ENCODE peak calls at places on chromosomes 13 and 19, in five cellular contexts. R is stomach, U is A549, Y is heart right ventricle, L is left ventricle myocardium inferior. X is an unnamed sample. For H3K9me3, the result is how much of the 10 kb centered on the place peaks cover.

GRCh38 chr19:750640-751423 is at the start of gene MISP:
- DNase-seq in Y (no peak), L (no peak), U (peak), R (peak), X (no peak)

GRCh38 chr19:245457-245856 is 45.7 kb downstream of the PLPP2 start:
- DNase-seq in R (no peak), Y (no peak), U (no peak), L (no peak), X (no peak)

GRCh38 chr13:109743706-109744453 is 42.5 kb downstream of the IRS2 start:
- DNase-seq in R (no peak), U (peak), Y (no peak), L (no peak), X (no peak)

GRCh38 chr19:4639531-4640246 is 373 bp downstream of the TNFAIP8L1 start:
- DNase-seq in U (no peak), Y (peak), L (no peak), R (no peak), X (peak)

GRCh38 chr13:100597253-100597652 is 8.7 kb upstream of the GGACT start:
- DNase-seq in Y (no peak), L (no peak), R (no peak), U (no peak), X (no peak)

GRCh38 chr13:110119943-110120905 is 186.7 kb downstream of the COL4A1 start:
- DNase-seq in Y (no peak), U (peak), L (no peak), R (no peak), X (no peak)

GRCh38 chr19:22144394-22144793 is 52.4 kb downstream of the ZNF676 start:
- DNase-seq in Y (no peak), U (peak), R (no peak), L (no peak), X (peak)

GRCh38 chr13:47294691-47295090 is 397.8 kb upstream of the HTR2A start:
- DNase-seq in L (no peak), R (no peak), U (no peak), Y (no peak), X (no peak)

GRCh38 chr13:78183737-78184136 is 265.1 kb upstream of the EDNRB start:
- DNase-seq in R (no peak), L (no peak), Y (no peak), U (no peak), X (no peak)

GRCh38 chr13:108154421-108154858 is 60.9 kb downstream of the LIG4 start:
- DNase-seq in L (no peak), U (peak), R (peak), Y (no peak), X (no peak)

GRCh38 chr13:111409413-111409812 is 89.0 kb downstream of the TEX29 start:
- DNase-seq in L (no peak), R (no peak), Y (no peak), U (no peak), X (no peak)

GRCh38 chr13:100454876-100455275 is 133.7 kb downstream of the GGACT start:
- DNase-seq in R (no peak), L (no peak), Y (no peak), U (no peak), X (peak)

GRCh38 chr19:4474504-4475136 is 2.5 kb downstream of the HDGFL2 start:
- DNase-seq in Y (no peak), L (no peak), R (no peak), U (no peak), X (peak)

GRCh38 chr13:114228176-114228575 is 6.5 kb upstream of the CDC16 start:
- DNase-seq in R (no peak), Y (no peak), L (no peak), U (no peak), X (no peak)

GRCh38 chr19:17625980-17626379 is 62.2 kb downstream of the UNC13A start:
- DNase-seq in Y (no peak), L (no peak), R (no peak), U (no peak), X (no peak)

GRCh38 chr13:71046360-71047079 is 820.5 kb downstream of the DACH1 start:
- DNase-seq in U (no peak), R (no peak), L (no peak), Y (no peak), X (no peak)
- H3K4me3 ChIP-seq in U (no peak), R (no peak), L (no peak), Y (no peak), X (no peak)

GRCh38 chr13:40874138-40874776 is 84.8 kb downstream of the SLC25A15 start:
- DNase-seq in R (no peak), Y (no peak), U (no peak), L (no peak), X (no peak)

GRCh38 chr13:40876020-40876738 is 86.8 kb downstream of the SLC25A15 start:
- DNase-seq in U (no peak), R (no peak), L (no peak), Y (no peak), X (no peak)

GRCh38 chr13:40875583-40875982 is 86.2 kb downstream of the SLC25A15 start:
- DNase-seq in Y (no peak), L (no peak), U (no peak), R (no peak), X (no peak)

GRCh38 chr13:40878321-40878720 is 88.9 kb downstream of the SLC25A15 start:
- DNase-seq in R (no peak), U (no peak), L (no peak), Y (no peak), X (no peak)

GRCh38 chr13:40875048-40875447 is 85.6 kb downstream of the SLC25A15 start:
- DNase-seq in Y (no peak), L (no peak), U (no peak), R (no peak), X (no peak)
- H3K9me3 ChIP-seq in Y (half or more), L (half or more), U (under half), R (half or more), X (under half)

DNA sequence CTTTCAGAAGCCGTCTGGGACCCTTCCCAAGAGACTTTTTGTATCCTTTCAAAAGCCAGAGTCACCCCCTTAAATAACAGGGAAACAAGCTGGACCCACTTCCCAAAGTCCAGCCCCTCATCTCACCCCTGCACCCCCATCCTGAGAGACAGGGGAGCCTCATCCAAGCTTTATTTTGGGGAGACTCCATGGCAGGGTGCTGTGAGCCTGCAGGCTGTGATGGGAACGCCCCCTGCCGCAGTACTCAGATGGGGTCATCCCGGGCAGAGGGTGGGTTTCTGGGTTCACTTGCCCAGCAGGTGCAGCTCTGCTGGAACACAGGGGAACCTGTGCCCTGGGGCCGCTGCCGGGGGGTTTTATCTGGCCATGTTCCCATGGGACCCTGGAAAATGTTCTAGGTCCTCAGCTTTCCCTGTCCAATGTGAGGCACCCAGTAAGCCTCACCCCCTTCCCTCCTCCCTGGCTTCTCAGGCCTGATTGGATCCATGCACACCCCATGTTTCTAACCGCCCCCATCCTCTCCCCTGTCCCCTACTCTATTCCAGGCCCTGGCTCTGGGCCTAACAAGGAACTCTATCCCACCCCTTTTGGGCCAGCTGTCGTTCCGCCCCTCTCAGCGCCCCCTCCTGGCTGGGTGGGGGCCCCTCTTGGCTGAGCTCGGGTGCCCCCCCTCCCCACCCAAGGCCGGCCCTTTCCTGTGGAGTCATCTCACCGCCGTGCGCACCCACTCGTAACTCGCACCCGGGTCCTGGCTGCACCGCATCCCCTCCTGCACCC is 1.0 kb downstream of the HIF3A start:
- DNase-seq in U (no peak), R (peak), L (peak), Y (peak), X (peak)
- H3K4me3 ChIP-seq in U (no peak), R (peak), L (peak), Y (peak), X (peak)

DNA sequence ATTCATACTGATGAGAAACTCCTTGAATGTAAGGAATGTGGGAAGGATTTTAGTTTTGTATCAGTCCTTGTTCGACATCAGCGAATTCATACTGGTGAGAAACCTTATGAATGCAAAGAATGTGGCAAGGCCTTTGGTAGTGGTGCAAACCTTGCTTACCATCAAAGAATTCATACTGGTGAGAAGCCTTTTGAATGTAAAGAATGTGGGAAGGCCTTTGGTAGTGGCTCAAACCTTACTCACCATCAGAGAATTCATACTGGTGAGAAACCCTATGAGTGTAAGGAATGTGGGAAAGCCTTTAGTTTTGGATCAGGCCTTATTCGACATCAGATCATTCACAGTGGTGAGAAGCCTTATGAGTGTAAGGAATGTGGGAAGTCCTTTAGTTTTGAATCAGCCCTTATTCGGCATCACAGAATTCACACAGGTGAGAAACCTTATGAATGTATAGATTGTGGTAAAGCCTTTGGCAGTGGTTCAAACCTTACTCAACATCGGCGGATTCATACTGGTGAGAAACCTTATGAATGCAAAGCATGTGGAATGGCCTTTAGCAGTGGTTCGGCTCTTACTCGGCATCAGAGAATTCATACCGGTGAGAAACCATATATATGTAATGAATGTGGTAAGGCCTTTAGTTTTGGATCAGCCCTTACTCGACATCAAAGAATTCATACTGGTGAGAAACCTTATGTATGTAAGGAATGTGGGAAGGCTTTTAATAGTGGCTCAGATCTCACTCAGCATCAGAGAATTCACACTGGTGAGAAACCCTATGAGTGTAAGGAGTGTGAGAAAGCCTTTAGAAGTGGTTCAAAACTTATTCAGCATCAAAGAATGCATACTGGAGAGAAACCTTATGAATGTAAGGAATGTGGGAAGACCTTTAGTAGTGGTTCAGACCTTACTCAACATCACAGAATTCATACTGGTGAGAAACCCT is 26.6 kb downstream of the ZNF345 start:
- DNase-seq in R (no peak), U (peak), L (no peak), Y (no peak), X (peak)
- H3K9me3 ChIP-seq in R (half or more), U (half or more), L (half or more), Y (half or more), X (under half)

DNA sequence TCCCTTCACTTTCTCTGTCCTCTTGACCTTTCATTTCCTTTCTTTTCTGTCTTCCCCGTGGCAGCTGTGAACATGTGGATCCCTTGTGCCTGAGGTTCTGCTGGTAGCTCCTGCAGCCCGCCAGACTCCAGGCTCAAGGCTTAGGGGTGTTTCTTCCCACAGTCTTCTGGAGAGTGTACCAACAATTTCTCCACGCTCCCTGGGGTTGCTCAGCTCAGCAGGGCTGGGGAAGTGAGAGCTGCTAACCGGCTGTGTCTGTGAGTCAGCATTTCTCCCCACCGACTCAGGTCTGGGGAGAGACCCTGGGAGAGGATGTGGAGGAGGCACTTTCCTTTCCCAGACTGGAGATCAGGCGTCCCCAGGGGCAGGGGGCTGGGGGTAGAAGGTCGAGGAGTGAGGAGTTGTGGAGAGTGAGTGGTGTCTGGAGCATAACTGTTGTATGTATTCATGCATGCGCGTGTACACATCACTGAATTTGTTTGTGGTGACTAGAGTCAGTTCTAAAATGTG is 193.6 kb downstream of the KCNRG start:
- DNase-seq in Y (peak), R (peak), U (peak), L (peak), X (peak)
- H3K4me3 ChIP-seq in Y (no peak), R (peak), U (peak), L (peak), X (peak)

DNA sequence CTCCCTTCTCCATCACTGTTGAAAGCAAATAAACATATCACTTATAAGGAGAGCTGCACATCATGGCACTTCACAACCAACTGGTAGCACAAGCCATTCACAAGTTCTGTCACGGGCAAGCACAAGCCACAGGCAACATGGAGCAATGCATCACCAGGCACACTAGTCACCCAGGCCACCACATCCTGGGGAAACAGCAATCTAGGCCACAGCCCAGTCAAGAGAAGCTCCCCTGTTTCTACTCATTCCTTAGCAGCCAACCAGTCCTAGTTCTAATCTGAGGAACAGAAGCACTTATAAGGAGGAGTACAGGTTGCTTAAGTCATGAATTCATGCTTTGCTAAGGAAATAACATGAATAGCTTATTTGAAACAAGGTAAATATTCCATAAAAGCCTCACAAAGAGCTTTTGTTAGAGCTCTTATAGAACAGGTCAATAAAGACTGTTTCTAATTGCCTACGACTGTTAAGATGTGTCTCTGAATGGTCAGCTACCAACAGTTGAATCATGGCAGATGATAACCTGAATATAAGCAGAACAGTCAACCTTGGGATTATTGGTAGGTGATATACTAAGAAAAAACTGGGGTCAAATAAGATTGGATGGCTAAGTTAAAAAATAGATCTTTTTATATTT is 169.0 kb downstream of the TBC1D4 start:
- DNase-seq in R (no peak), Y (no peak), U (no peak), L (no peak), X (no peak)
- H3K9me3 ChIP-seq in R (under half), Y (under half), U (under half), L (under half), X (under half)

GRCh38 chr19:6482343-6482686 is 728 bp upstream of the DENND1C start:
- DNase-seq in L (no peak), U (no peak), Y (no peak), R (no peak), X (no peak)
- H3K4me3 ChIP-seq in L (no peak), U (no peak), Y (no peak), R (no peak), X (no peak)

GRCh38 chr19:27675771-27676170 is 1537.2 kb downstream of the UQCRFS1 start:
- DNase-seq in L (no peak), U (no peak), R (no peak), Y (no peak), X (no peak)

GRCh38 chr19:27674701-27675100 is 1538.2 kb downstream of the UQCRFS1 start:
- DNase-seq in Y (no peak), R (peak), L (no peak), U (no peak), X (no peak)

GRCh38 chr19:27676877-27677276 is 1536.1 kb downstream of the UQCRFS1 start:
- DNase-seq in Y (no peak), U (no peak), R (no peak), L (no peak), X (no peak)

GRCh38 chr19:27673986-27674385 is 1539.0 kb downstream of the UQCRFS1 start:
- DNase-seq in L (no peak), U (no peak), Y (no peak), R (no peak), X (no peak)

DNA sequence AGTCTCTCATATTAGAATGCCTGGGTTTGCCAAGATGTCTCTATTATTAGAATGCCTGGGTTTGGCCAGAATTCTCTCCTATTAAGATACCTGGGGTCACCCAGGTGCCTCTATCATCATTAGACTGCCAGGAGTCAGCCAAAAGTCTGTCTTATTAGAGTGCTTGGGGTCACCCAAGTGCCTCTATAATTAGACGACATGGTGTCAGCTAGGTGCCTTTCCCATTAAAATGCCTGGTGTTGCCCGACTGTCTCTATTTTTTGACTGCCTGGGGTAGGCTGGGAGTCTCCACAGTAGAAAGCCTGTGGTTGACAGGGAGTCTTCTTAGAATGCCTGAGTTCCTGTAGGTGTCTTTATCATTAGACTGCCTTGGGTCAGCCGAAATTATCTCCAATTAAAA is 1536.6 kb downstream of the UQCRFS1 start:
- DNase-seq in L (no peak), U (no peak), R (no peak), Y (no peak), X (no peak)
- H3K9me3 ChIP-seq in L (under half), U (under half), R (under half), Y (under half), X (under half)

DNA sequence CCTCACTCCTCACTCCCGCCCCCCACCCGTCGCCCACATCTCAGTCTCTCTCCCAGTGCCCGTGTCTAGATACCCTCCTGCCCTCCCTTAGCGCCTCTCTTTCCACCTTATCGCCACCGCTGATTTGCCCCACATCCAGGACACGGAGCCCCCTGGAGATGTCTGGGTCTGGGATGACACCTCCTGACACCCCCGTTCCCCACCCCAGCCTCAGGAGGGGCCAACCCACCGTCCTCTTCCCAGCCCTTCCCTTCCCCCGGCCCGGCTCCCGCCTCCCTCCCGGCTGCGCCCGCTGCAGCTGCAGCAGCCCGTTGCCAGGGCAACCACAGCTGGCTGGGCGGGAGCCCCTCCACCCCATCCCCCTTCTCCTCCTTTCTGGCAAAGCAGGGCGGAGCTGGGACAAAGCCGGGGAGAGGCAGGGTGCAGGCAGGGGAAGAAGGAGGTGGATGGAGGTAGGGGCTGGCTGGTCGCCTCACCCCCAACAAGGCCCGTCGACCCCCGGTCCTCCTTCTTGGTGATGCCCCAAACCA is 13.5 kb downstream of the DPF1 start:
- DNase-seq in R (no peak), L (peak), U (no peak), Y (peak), X (peak)
- H3K4me3 ChIP-seq in R (peak), L (peak), U (no peak), Y (no peak), X (peak)

DNA sequence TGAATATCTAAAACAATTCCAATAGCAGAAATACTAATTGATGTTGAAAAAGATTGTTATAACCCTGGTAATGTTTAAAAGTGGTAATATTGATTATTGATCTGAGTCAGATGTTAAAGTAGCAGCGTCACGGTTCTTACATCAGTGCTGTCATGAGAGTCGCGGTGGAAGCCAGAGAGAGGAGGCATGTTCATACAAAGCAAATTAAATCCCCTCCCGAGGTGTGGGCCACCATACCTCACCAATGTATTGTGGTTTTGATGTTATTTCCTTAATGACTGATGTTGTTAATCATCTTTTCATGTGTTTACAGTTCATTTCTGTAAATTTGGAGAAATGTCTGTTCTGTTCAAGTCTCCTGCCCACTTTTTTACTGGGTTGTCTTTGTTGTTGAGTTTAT is 11.2 kb downstream of the ZNF317 start:
- DNase-seq in U (no peak), R (no peak), L (no peak), Y (no peak), X (no peak)
- H3K9me3 ChIP-seq in U (half or more), R (under half), L (under half), Y (under half), X (under half)